ENCODE peak calls at places on chromosomes 11 and 22, in ten cellular contexts. X is body of pancreas, G is AG20443, D is uterus, E is amygdala, K is left lung, Z is ureter, Y is psoas muscle, I is heart right ventricle, F is nephron progenitor cell. V is an unnamed sample.

GRCh38 chr11:111604392-111605009 is 2.3 kb downstream of the SIK2 start:
- DNase-seq in X (no peak), G (peak; percentile 21), D (no peak), E (no peak), K (no peak), Z (no peak), Y (no peak), I (no peak), F (peak; percentile 9), V (no peak)

GRCh38 chr22:19149047-19149883 is 827 bp downstream of the GSC2 start:
- DNase-seq in X (no peak), G (no peak), D (no peak), E (no peak), K (peak; percentile 80), Z (no peak), Y (no peak), I (no peak), F (peak; percentile 71), V (no peak)

GRCh38 chr22:28031383-28031922 is 112.4 kb upstream of the PITPNB start:
- DNase-seq in X (no peak), G (no peak), D (no peak), E (no peak), K (no peak), Z (no peak), Y (no peak), I (no peak), F (no peak), V (no peak)

GRCh38 chr11:94544832-94545640 is 1.3 kb downstream of the FUT4 start:
- DNase-seq in X (peak; percentile 67), G (peak; percentile 43), D (no peak), E (no peak), K (peak; percentile 88), Z (peak; percentile 53), Y (peak; percentile 62), I (peak; percentile 11), F (no peak), V (peak; percentile 39)

GRCh38 chr11:64870176-64870892 is 8.1 kb downstream of the EHD1 start:
- DNase-seq in X (no peak), G (peak; percentile 82), D (peak; percentile 58), E (no peak), K (peak; percentile 89), Z (no peak), Y (peak; percentile 85), I (no peak), F (no peak), V (peak; percentile 84)

GRCh38 chr11:69654660-69655478 is 13.9 kb downstream of the CCND1 start:
- DNase-seq in X (peak; percentile 45), G (peak; percentile 63), D (no peak), E (no peak), K (peak; percentile 74), Z (no peak), Y (peak; percentile 38), I (no peak), F (no peak), V (no peak)

GRCh38 chr11:130945945-130946344 is 29.7 kb upstream of the SNX19 start:
- DNase-seq in X (peak; percentile 25), G (peak; percentile 85), D (peak; percentile 64), E (peak; percentile 3), K (no peak), Z (no peak), Y (peak; percentile 54), I (peak; percentile 72), F (no peak), V (peak; percentile 71)

GRCh38 chr11:116843661-116844060 is 6.2 kb upstream of the APOA1 start:
- DNase-seq in X (no peak), G (no peak), D (no peak), E (no peak), K (no peak), Z (no peak), Y (peak; percentile 31), I (no peak), F (no peak), V (no peak)

GRCh38 chr11:103035656-103036434 is 56.1 kb downstream of the DCUN1D5 start:
- DNase-seq in X (peak; percentile 32), G (peak; percentile 56), D (no peak), E (no peak), K (no peak), Z (no peak), Y (no peak), I (peak; percentile 44), F (peak; percentile 6), V (no peak)

GRCh38 chr11:4459470-4459869 is 10.4 kb downstream of the OR52K2 start:
- DNase-seq in X (peak; percentile 13), G (no peak), D (peak; percentile 31), E (no peak), K (peak; percentile 69), Z (no peak), Y (no peak), I (no peak), F (no peak), V (peak; percentile 28)

GRCh38 chr11:6371825-6372224 is 18.4 kb upstream of the SMPD1 start:
- DNase-seq in X (no peak), G (no peak), D (no peak), E (no peak), K (no peak), Z (no peak), Y (no peak), I (no peak), F (no peak), V (no peak)

GRCh38 chr22:31020334-31020733 is 51.3 kb downstream of the TUG1 start:
- DNase-seq in X (no peak), G (no peak), D (no peak), E (no peak), K (no peak), Z (no peak), Y (no peak), I (no peak), F (no peak), V (no peak)

GRCh38 chr11:92269021-92269420 is 44.4 kb downstream of the FAT3 start:
- DNase-seq in X (no peak), G (peak; percentile 23), D (no peak), E (no peak), K (no peak), Z (no peak), Y (no peak), I (no peak), F (no peak), V (no peak)

GRCh38 chr11:10490398-10491232 is 35.6 kb downstream of the AMPD3 start:
- DNase-seq in X (peak; percentile 62), G (peak; percentile 98), D (peak; percentile 67), E (peak; percentile 82), K (peak; percentile 70), Z (peak; percentile 79), Y (peak; percentile 93), I (peak; percentile 46), F (peak; percentile 63), V (peak; percentile 79)

GRCh38 chr22:44179989-44180705 is 578 bp upstream of the PARVG start:
- DNase-seq in X (no peak), G (no peak), D (no peak), E (no peak), K (no peak), Z (no peak), Y (peak; percentile 43), I (no peak), F (no peak), V (no peak)

GRCh38 chr22:49440931-49441330 is 386.7 kb downstream of the BRD1 start:
- DNase-seq in X (no peak), G (no peak), D (no peak), E (no peak), K (no peak), Z (no peak), Y (no peak), I (no peak), F (no peak), V (no peak)

GRCh38 chr11:115659061-115659963 is 155.1 kb upstream of the CADM1 start:
- DNase-seq in X (peak; percentile 55), G (peak; percentile 71), D (no peak), E (no peak), K (no peak), Z (no peak), Y (no peak), I (peak; percentile 35), F (peak; percentile 66), V (peak; percentile 42)

GRCh38 chr11:94770563-94771120 is 2.5 kb downstream of the AMOTL1 start:
- DNase-seq in X (no peak), G (no peak), D (no peak), E (no peak), K (no peak), Z (no peak), Y (no peak), I (no peak), F (no peak), V (no peak)

GRCh38 chr22:21444701-21445436 is 22.3 kb upstream of the TMEM191C start:
- DNase-seq in X (peak; percentile 5), G (no peak), D (no peak), E (no peak), K (peak; percentile 63), Z (peak; percentile 35), Y (peak; percentile 47), I (peak; percentile 1), F (no peak), V (peak; percentile 11)

GRCh38 chr22:26031641-26032040 is 137.6 kb upstream of the SEZ6L start:
- DNase-seq in X (no peak), G (no peak), D (no peak), E (no peak), K (no peak), Z (no peak), Y (no peak), I (no peak), F (no peak), V (no peak)

GRCh38 chr11:46367244-46367915 is 14.1 kb upstream of the MDK start:
- DNase-seq in X (peak; percentile 76), G (peak; percentile 74), D (peak; percentile 72), E (peak; percentile 57), K (peak; percentile 94), Z (no peak), Y (peak; percentile 86), I (peak; percentile 71), F (peak; percentile 84), V (peak; percentile 77)

GRCh38 chr11:8720868-8721739 is 38.5 kb downstream of the RPL27A start:
- DNase-seq in X (peak; percentile 52), G (no peak), D (no peak), E (no peak), K (no peak), Z (peak; percentile 83), Y (no peak), I (no peak), F (no peak), V (no peak)

GRCh38 chr11:8097926-8098325 is 16.9 kb downstream of the TUB start:
- DNase-seq in X (no peak), G (no peak), D (no peak), E (no peak), K (no peak), Z (no peak), Y (no peak), I (no peak), F (no peak), V (no peak)

GRCh38 chr11:797300-798092 is 585 bp downstream of the SLC25A22 start:
- DNase-seq in X (peak; percentile 76), G (peak; percentile 85), D (peak; percentile 78), E (peak; percentile 67), K (peak; percentile 91), Z (peak; percentile 76), Y (peak; percentile 80), I (peak; percentile 68), F (peak; percentile 75), V (peak; percentile 79)

GRCh38 chr11:11836676-11837231 is 5.0 kb upstream of the USP47 start:
- DNase-seq in X (no peak), G (no peak), D (no peak), E (no peak), K (no peak), Z (no peak), Y (no peak), I (no peak), F (no peak), V (no peak)

GRCh38 chr11:64165482-64165841 is 451 bp downstream of the MACROD1 start:
- DNase-seq in X (peak; percentile 47), G (no peak), D (no peak), E (no peak), K (no peak), Z (no peak), Y (no peak), I (no peak), F (peak; percentile 43), V (peak; percentile 28)